ENCODE peak calls at places on chromosomes 2 and 18, in seven cellular contexts. X is neuronal stem cell, Z is IMR-90, P is H9, Y is H1, F is mesenchymal stem cell, H is trophoblast cell. O is an unnamed sample.

GRCh38 chr2:181311841-181312240 is 145.3 kb upstream of the ITGA4 start:
- DNase-seq in F (no peak), Z (no peak), H (no peak), X (no peak), Y (no peak), P (no peak), O (no peak)

GRCh38 chr2:2245500-2245899 is 85.6 kb downstream of the MYT1L start:
- DNase-seq in Y (no peak), Z (no peak), X (no peak), H (no peak), F (no peak), P (no peak), O (no peak)

GRCh38 chr2:76599732-76600368 is 889.1 kb upstream of the GCFC2 start:
- DNase-seq in H (peak), Y (no peak), P (peak), F (peak), X (peak), Z (peak), O (peak)

GRCh38 chr18:48589797-48590519 is 51.1 kb downstream of the CTIF start:
- DNase-seq in X (no peak), H (no peak), P (no peak), F (no peak), Y (no peak), Z (no peak), O (no peak)

GRCh38 chr18:69968073-69968472 is 20.4 kb upstream of the CD226 start:
- DNase-seq in F (no peak), X (no peak), Z (no peak), P (peak), Y (no peak), H (no peak), O (peak)

GRCh38 chr2:3667151-3667631 is 9.2 kb downstream of the ALLC start:
- DNase-seq in H (no peak), Z (peak), X (no peak), F (no peak), Y (peak), P (no peak), O (no peak)

GRCh38 chr2:175766880-175767279 is 235.2 kb downstream of the LNPK start:
- DNase-seq in Y (no peak), H (no peak), Z (peak), F (peak), P (no peak), X (no peak), O (no peak)

GRCh38 chr18:13216732-13217465 is 1.7 kb upstream of the LDLRAD4 start:
- DNase-seq in Y (peak), P (no peak), F (peak), X (peak), Z (no peak), H (no peak), O (peak)

GRCh38 chr2:236106761-236107160 is 61.4 kb downstream of the GBX2 start:
- DNase-seq in P (no peak), Y (no peak), Z (no peak), H (no peak), F (no peak), X (no peak), O (no peak)

GRCh38 chr2:95674186-95674585 is 82.4 kb downstream of the TRIM43 start:
- DNase-seq in Z (no peak), P (no peak), H (no peak), F (no peak), Y (no peak), X (no peak), O (no peak)

GRCh38 chr2:126797622-126798275 is 100.9 kb upstream of the TEX51 start:
- DNase-seq in Y (peak), H (no peak), X (no peak), Z (no peak), P (peak), F (no peak), O (no peak)

GRCh38 chr18:48831802-48832201 is 119.0 kb downstream of the SMAD7 start:
- DNase-seq in Y (no peak), F (no peak), Z (no peak), X (no peak), P (no peak), H (no peak), O (no peak)

GRCh38 chr2:196372276-196372809 is 201.0 kb upstream of the STK17B start:
- DNase-seq in F (no peak), P (no peak), Z (no peak), Y (no peak), X (no peak), H (no peak), O (no peak)

GRCh38 chr2:55268907-55269611 is at the start of gene MTIF2:
- DNase-seq in P (peak), Y (peak), X (peak), H (peak), Z (peak), F (peak), O (peak)

GRCh38 chr2:101515512-101515911 is 40.6 kb upstream of the RFX8 start:
- DNase-seq in H (no peak), Z (peak), Y (no peak), F (peak), X (no peak), P (no peak), O (no peak)

GRCh38 chr18:46474487-46475366 is 182.3 kb downstream of the LOXHD1 start:
- DNase-seq in F (no peak), Z (no peak), P (no peak), X (no peak), Y (no peak), H (no peak), O (no peak)

GRCh38 chr2:128086244-128086643 is 4.8 kb upstream of the UGGT1 start:
- DNase-seq in P (no peak), F (no peak), H (no peak), Z (no peak), X (no peak), Y (no peak), O (no peak)
- H2BK120ac ChIP-seq in P (no peak), F (no peak), H (no peak), Z (no peak), X (no peak), Y (no peak), O (no peak)

GRCh38 chr2:23563151-23563550 is 178.2 kb downstream of the KLHL29 start:
- DNase-seq in H (no peak), Y (no peak), F (no peak), X (no peak), P (no peak), Z (no peak), O (no peak)
- H2BK120ac ChIP-seq in H (peak), Y (no peak), F (no peak), X (peak), P (no peak), Z (no peak), O (no peak)

GRCh38 chr2:147631294-147631693 is 213.5 kb upstream of the ACVR2A start:
- DNase-seq in P (no peak), H (no peak), X (no peak), Y (no peak), Z (no peak), F (no peak), O (no peak)
- H2BK120ac ChIP-seq in P (no peak), H (no peak), X (no peak), Y (no peak), Z (no peak), F (no peak), O (no peak)

DNA sequence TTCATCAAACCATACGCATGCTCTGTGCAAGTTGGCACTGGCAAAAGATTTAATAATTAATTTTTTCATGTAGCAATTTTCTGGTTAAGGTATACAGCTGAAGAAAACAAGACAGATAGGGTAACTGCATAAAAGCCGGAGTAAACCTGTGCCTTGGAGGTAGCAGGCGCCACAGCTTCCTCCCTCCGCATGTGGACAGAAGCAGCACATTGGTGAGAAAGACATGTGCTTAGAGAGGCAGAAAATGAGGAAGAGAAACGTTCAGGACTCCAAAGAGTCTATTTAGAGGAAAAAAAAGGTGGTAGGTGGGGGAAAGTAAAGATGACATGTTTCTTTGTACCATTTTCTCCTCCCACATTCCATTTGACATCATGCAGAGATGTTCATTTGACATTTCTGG is 9.3 kb downstream of the ST6GAL2 start:
- DNase-seq in P (no peak), Z (no peak), Y (no peak), F (no peak), X (no peak), H (no peak), O (no peak)
- H2BK120ac ChIP-seq in P (no peak), Z (no peak), Y (no peak), F (no peak), X (no peak), H (no peak), O (no peak)

GRCh38 chr2:238334885-238335284 is 14.6 kb downstream of the TRAF3IP1 start:
- DNase-seq in Z (no peak), Y (no peak), H (no peak), F (no peak), P (no peak), X (no peak), O (no peak)
- H2BK120ac ChIP-seq in Z (no peak), Y (no peak), H (no peak), F (no peak), P (no peak), X (no peak), O (no peak)

GRCh38 chr2:20660506-20660905 is 6.4 kb upstream of the GDF7 start:
- DNase-seq in P (no peak), X (no peak), F (no peak), Y (no peak), H (no peak), Z (no peak), O (no peak)
- H2BK120ac ChIP-seq in P (no peak), X (no peak), F (no peak), Y (no peak), H (no peak), Z (no peak), O (no peak)